ENCODE peak calls at places on chromosomes 6 and 20, in five cellular contexts. T, N, K, F and Z are unnamed samples.

GRCh38 chr6:110590821-110591351 is 114.5 kb upstream of the SLC22A16 start:
- DNase-seq in F (no peak), K (no peak), N (no peak), T (no peak), Z (no peak)

GRCh38 chr6:5125152-5126006 is 40.2 kb downstream of the PPP1R3G start:
- DNase-seq in N (no peak), F (peak; percentile 76), T (no peak), K (no peak), Z (no peak)

GRCh38 chr20:58543274-58543673 is 28.1 kb upstream of the APCDD1L start:
- DNase-seq in F (no peak), T (no peak), K (no peak), N (no peak), Z (no peak)

GRCh38 chr6:30932665-30933365 is 845 bp upstream of the SFTA2 start:
- DNase-seq in N (no peak), K (no peak), F (no peak), T (no peak), Z (no peak)

GRCh38 chr6:21450628-21451027 is 142.9 kb upstream of the SOX4 start:
- DNase-seq in F (no peak), T (no peak), K (no peak), N (no peak), Z (no peak)

GRCh38 chr6:83071023-83071422 is 3.6 kb downstream of the DOP1A start:
- DNase-seq in F (no peak), K (no peak), N (no peak), T (no peak), Z (no peak)

GRCh38 chr20:36065427-36065998 is 89.0 kb upstream of the EPB41L1 start:
- DNase-seq in K (no peak), T (no peak), N (no peak), F (no peak), Z (no peak)

GRCh38 chr6:134880487-134881190 is 69.3 kb downstream of the ALDH8A1 start:
- DNase-seq in F (peak; percentile 6), K (no peak), T (no peak), N (no peak), Z (no peak)

GRCh38 chr6:86715676-86716075 is 221.7 kb upstream of the HTR1E start:
- DNase-seq in T (no peak), K (no peak), F (peak; percentile 42), N (no peak), Z (no peak)

GRCh38 chr20:36400901-36401300 is 94.8 kb downstream of the DLGAP4 start:
- DNase-seq in F (no peak), N (no peak), K (no peak), T (no peak), Z (no peak)

GRCh38 chr6:93300661-93301060 is 118.7 kb downstream of the EPHA7 start:
- DNase-seq in F (peak; percentile 56), N (no peak), K (peak; percentile 61), T (no peak), Z (no peak)

GRCh38 chr6:166514196-166514595 is 72.3 kb downstream of the RAMACL start:
- DNase-seq in F (no peak), K (no peak), T (no peak), N (peak; percentile 14), Z (no peak)

GRCh38 chr6:137903274-137903932 is 36.3 kb downstream of the TNFAIP3 start:
- DNase-seq in F (no peak), K (no peak), T (no peak), N (no peak), Z (no peak)

GRCh38 chr20:2900845-2901592 is 27.7 kb downstream of the PTPRA start:
- DNase-seq in T (no peak), N (no peak), K (no peak), F (no peak), Z (no peak)

GRCh38 chr20:3686867-3687321 is 5.1 kb upstream of the ADAM33 start:
- DNase-seq in N (peak; percentile 37), K (no peak), T (peak; percentile 89), F (peak; percentile 72), Z (peak; percentile 85)

GRCh38 chr20:63232235-63233060 is 3.3 kb upstream of the BIRC7 start:
- DNase-seq in K (peak; percentile 54), N (no peak), T (peak; percentile 86), F (peak; percentile 90), Z (no peak)

GRCh38 chr20:32201977-32202363 is 5.6 kb downstream of the PLAGL2 start:
- DNase-seq in K (no peak), F (no peak), T (no peak), N (no peak), Z (no peak)

GRCh38 chr6:108268845-108269244 is 8.0 kb upstream of the SNX3 start:
- DNase-seq in F (peak; percentile 33), K (no peak), T (no peak), N (no peak), Z (no peak)

GRCh38 chr6:162849269-162849668 is 121.5 kb downstream of the PACRG start:
- DNase-seq in T (peak; percentile 24), K (no peak), N (no peak), F (no peak), Z (no peak)

GRCh38 chr6:119334535-119335264 is 14.9 kb downstream of the MAN1A1 start:
- DNase-seq in F (no peak), N (no peak), K (no peak), T (no peak), Z (no peak)

GRCh38 chr6:110180228-110181008 is at the start of gene CDC40:
- DNase-seq in F (no peak), T (peak; percentile 84), N (peak; percentile 64), K (no peak), Z (peak; percentile 86)

GRCh38 chr6:47836046-47836445 is 54.2 kb downstream of the OPN5 start:
- DNase-seq in K (no peak), F (no peak), N (no peak), T (no peak), Z (no peak)

GRCh38 chr20:10647471-10647870 is 26.3 kb downstream of the JAG1 start:
- DNase-seq in K (no peak), T (no peak), F (peak; percentile 44), N (no peak), Z (no peak)

GRCh38 chr20:8129211-8129986 is 2.7 kb upstream of the PLCB1 start:
- DNase-seq in F (no peak), T (no peak), N (no peak), K (no peak), Z (no peak)

GRCh38 chr6:15493437-15494168 is 169.2 kb downstream of the DTNBP1 start:
- DNase-seq in N (no peak), T (no peak), K (no peak), F (no peak), Z (no peak)

GRCh38 chr6:134422426-134423231 is 104.7 kb upstream of the SGK1 start:
- DNase-seq in T (no peak), N (no peak), F (peak; percentile 87), K (no peak), Z (no peak)

GRCh38 chr6:157139054-157139708 is 184.1 kb downstream of the TMEM242 start:
- DNase-seq in K (no peak), T (no peak), F (peak; percentile 6), N (no peak), Z (no peak)

GRCh38 chr6:89840538-89840937 is 10.9 kb downstream of the CASP8AP2 start:
- DNase-seq in T (no peak), N (no peak), K (no peak), F (no peak), Z (no peak)

GRCh38 chr20:674936-675452 is 608 bp downstream of the SCRT2 start:
- DNase-seq in F (no peak), T (no peak), N (no peak), K (no peak), Z (no peak)

GRCh38 chr20:9147553-9148024 is 78.7 kb downstream of the PLCB4 start:
- DNase-seq in N (no peak), K (no peak), T (no peak), F (peak; percentile 61), Z (no peak)

GRCh38 chr20:24331939-24332338 is 137.5 kb upstream of the SYNDIG1 start:
- DNase-seq in F (no peak), N (no peak), T (no peak), K (no peak), Z (no peak)

GRCh38 chr6:157519255-157520116 is 138.5 kb downstream of the ZDHHC14 start:
- DNase-seq in K (no peak), F (no peak), T (no peak), N (no peak), Z (no peak)

GRCh38 chr20:37075932-37076685 is 19.7 kb downstream of the RBL1 start:
- DNase-seq in N (no peak), F (peak; percentile 10), K (no peak), T (no peak), Z (no peak)

GRCh38 chr6:27882624-27883023 is 29.6 kb downstream of the OR2B2 start:
- DNase-seq in N (no peak), F (no peak), K (no peak), T (no peak), Z (no peak)
- H3K4me3 ChIP-seq in N (no peak overlapping the region), F (no peak overlapping the region), K (no peak overlapping the region), T (no peak overlapping the region), Z (no peak overlapping the region)

GRCh38 chr6:111592726-111593515 is 12.8 kb downstream of the TRAF3IP2 start:
- DNase-seq in T (no peak), K (no peak), F (no peak), N (no peak), Z (no peak)
- H3K27ac ChIP-seq in T (no peak overlapping the region), K (peak overlapping the region; percentile 94), F (peak overlapping the region; percentile 93), N (peak overlapping the region; percentile 21), Z (no peak overlapping the region)

GRCh38 chr6:117920493-117920845 is 13.4 kb downstream of the SLC35F1 start:
- DNase-seq in N (no peak), K (no peak), T (no peak), F (no peak), Z (no peak)

GRCh38 chr6:117918454-117918853 is 11.4 kb downstream of the SLC35F1 start:
- DNase-seq in F (no peak), N (no peak), T (no peak), K (no peak), Z (no peak)

GRCh38 chr6:117917176-117917575 is 10.1 kb downstream of the SLC35F1 start:
- DNase-seq in F (no peak), T (no peak), K (no peak), N (no peak), Z (no peak)

GRCh38 chr6:117916483-117916882 is 9.4 kb downstream of the SLC35F1 start:
- DNase-seq in T (no peak), N (no peak), F (no peak), K (no peak), Z (no peak)

GRCh38 chr6:117919775-117920492 is 12.9 kb downstream of the SLC35F1 start:
- DNase-seq in T (peak; percentile 68), F (no peak), K (no peak), N (peak; percentile 10), Z (peak; percentile 76)
- H3K4me3 ChIP-seq in T (no peak overlapping the region), F (no peak overlapping the region), K (peak overlapping the region; percentile 25), N (peak overlapping the region; percentile 7), Z (no peak overlapping the region)

GRCh38 chr20:41617059-41617921 is 887 bp downstream of the CHD6 start:
- DNase-seq in N (peak; percentile 27), T (peak; percentile 76), K (no peak), F (peak; percentile 42), Z (peak; percentile 83)
- H3K27ac ChIP-seq in N (no peak overlapping the region), T (no peak overlapping the region), K (peak overlapping the region; percentile 83), F (no peak overlapping the region), Z (no peak overlapping the region)

DNA sequence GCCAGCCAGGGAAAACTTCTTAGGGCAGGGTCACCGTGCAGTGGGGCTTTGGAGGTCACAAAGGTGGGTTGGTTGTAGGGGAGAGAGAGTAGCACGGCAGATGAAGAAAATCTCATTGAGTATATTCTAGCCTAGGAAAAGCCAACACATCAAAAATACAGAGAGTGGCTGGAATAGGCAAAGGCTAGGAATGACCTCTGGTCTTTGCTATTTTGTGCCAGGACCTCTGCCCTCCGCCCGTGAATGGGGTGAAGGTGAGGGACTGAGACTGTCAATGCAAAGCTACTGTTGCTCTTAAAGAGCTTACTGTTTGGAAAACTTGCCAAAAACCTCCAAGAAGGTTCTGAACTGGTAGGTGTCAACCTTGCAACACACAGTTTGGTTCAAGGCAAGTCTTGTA is 346.7 kb downstream of the CDH26 start:
- DNase-seq in N (no peak), K (no peak), T (no peak), F (no peak), Z (no peak)
- H3K4me3 ChIP-seq in N (no peak overlapping the region), K (no peak overlapping the region), T (no peak overlapping the region), F (no peak overlapping the region), Z (no peak overlapping the region)